ENCODE peak calls at places on chromosomes 2 and 18, in five cellular contexts. K is GM12878, L is SK-N-SH, T is HepG2, V is K562. Q is an unnamed sample.

GRCh38 chr2:157246212-157247067 is 11.1 kb upstream of the GALNT5 start:
- DNase-seq in K (peak), L (no peak), T (no peak), V (no peak), Q (no peak)

GRCh38 chr2:200373973-200374416 is 67.5 kb downstream of the SPATS2L start:
- DNase-seq in K (peak), L (no peak), T (peak), V (no peak), Q (no peak)

GRCh38 chr2:69755862-69756467 is 14.0 kb downstream of the ANXA4 start:
- DNase-seq in K (no peak), L (no peak), T (peak), V (no peak), Q (no peak)

GRCh38 chr18:7393080-7393479 is 162.2 kb downstream of the LRRC30 start:
- DNase-seq in K (no peak), L (no peak), T (no peak), V (no peak), Q (no peak)

GRCh38 chr2:120539937-120540718 is 194.2 kb downstream of the INHBB start:
- DNase-seq in K (no peak), L (peak), T (peak), V (no peak), Q (no peak)

GRCh38 chr2:164657129-164657528 is 35.8 kb upstream of the GRB14 start:
- DNase-seq in K (no peak), L (no peak), T (no peak), V (no peak), Q (no peak)

GRCh38 chr18:39057423-39058057 is 1491.9 kb upstream of the CELF4 start:
- DNase-seq in K (no peak), L (no peak), T (no peak), V (no peak), Q (no peak)

GRCh38 chr2:176159678-176160250 is 2.7 kb downstream of the HOXD3 start:
- DNase-seq in K (no peak), L (no peak), T (no peak), V (no peak), Q (no peak)

GRCh38 chr18:42525905-42526304 is 570.9 kb downstream of the PIK3C3 start:
- DNase-seq in K (no peak), L (no peak), T (no peak), V (no peak), Q (no peak)

GRCh38 chr2:39991298-39991697 is 212.2 kb upstream of the THUMPD2 start:
- DNase-seq in K (no peak), L (no peak), T (no peak), V (no peak), Q (no peak)

GRCh38 chr18:58026857-58027256 is 17.2 kb upstream of the NEDD4L start:
- DNase-seq in K (no peak), L (no peak), T (no peak), V (no peak), Q (no peak)

GRCh38 chr18:48884306-48885235 is 66.2 kb downstream of the SMAD7 start:
- DNase-seq in K (no peak), L (no peak), T (no peak), V (no peak), Q (peak)

GRCh38 chr2:238566001-238566645 is 139.4 kb downstream of the ASB1 start:
- DNase-seq in K (no peak), L (no peak), T (no peak), V (no peak), Q (no peak)

GRCh38 chr18:8703181-8703638 is 2.1 kb upstream of the MTCL1 start:
- DNase-seq in K (no peak), L (no peak), T (no peak), V (no peak), Q (no peak)

GRCh38 chr2:222878877-222879601 is 18.2 kb downstream of the ACSL3 start:
- DNase-seq in K (no peak), L (no peak), T (peak), V (no peak), Q (no peak)

GRCh38 chr18:61470111-61470673 is 137.0 kb downstream of the CDH20 start:
- DNase-seq in K (no peak), L (no peak), T (no peak), V (no peak), Q (no peak)

GRCh38 chr2:167293172-167293781 is 405.0 kb downstream of the XIRP2 start:
- DNase-seq in K (no peak), L (no peak), T (no peak), V (no peak), Q (no peak)

GRCh38 chr2:10655074-10655840 is 34.5 kb downstream of the NOL10 start:
- DNase-seq in K (no peak), L (no peak), T (no peak), V (no peak), Q (no peak)

GRCh38 chr2:132562245-132562644 is 107.8 kb downstream of the LYPD1 start:
- DNase-seq in K (no peak), L (no peak), T (no peak), V (no peak), Q (no peak)

GRCh38 chr2:150710916-150711315 is 223.4 kb upstream of the RND3 start:
- DNase-seq in K (no peak), L (no peak), T (no peak), V (no peak), Q (no peak)

GRCh38 chr2:146124741-146125140 is 1604.8 kb upstream of the ZEB2 start:
- DNase-seq in K (no peak), L (no peak), T (no peak), V (no peak), Q (no peak)

GRCh38 chr2:137138263-137138662 is 372.9 kb downstream of the THSD7B start:
- DNase-seq in K (no peak), L (no peak), T (no peak), V (no peak), Q (no peak)

GRCh38 chr2:144516981-144517824 is 2.7 kb downstream of the ZEB2 start:
- DNase-seq in K (no peak), L (peak), T (no peak), V (peak), Q (peak)

GRCh38 chr2:40455661-40456060 is 3.8 kb upstream of the SLC8A1 start:
- DNase-seq in K (no peak), L (no peak), T (no peak), V (no peak), Q (peak)

GRCh38 chr2:173017657-173018420 is 57.8 kb upstream of the MAP3K20 start:
- DNase-seq in K (no peak), L (no peak), T (no peak), V (no peak), Q (no peak)

GRCh38 chr18:29041976-29042375 is 865.0 kb upstream of the CDH2 start:
- DNase-seq in K (no peak), L (no peak), T (no peak), V (no peak), Q (no peak)

GRCh38 chr2:14678754-14679153 is 46.2 kb downstream of the LRATD1 start:
- DNase-seq in K (no peak), L (no peak), T (no peak), V (no peak), Q (no peak)

GRCh38 chr2:194556639-194557038 is 1100.4 kb upstream of the SLC39A10 start:
- DNase-seq in K (no peak), L (no peak), T (no peak), V (no peak), Q (no peak)

GRCh38 chr2:194549387-194549786 is 1107.6 kb upstream of the SLC39A10 start:
- DNase-seq in K (no peak), L (no peak), T (no peak), V (no peak), Q (no peak)

GRCh38 chr2:194545978-194546377 is 1111.0 kb upstream of the SLC39A10 start:
- DNase-seq in K (no peak), L (no peak), T (peak), V (no peak), Q (no peak)

GRCh38 chr2:194553969-194554368 is 1103.1 kb upstream of the SLC39A10 start:
- DNase-seq in K (no peak), L (no peak), T (no peak), V (no peak), Q (no peak)

GRCh38 chr2:194550702-194551101 is 1106.3 kb upstream of the SLC39A10 start:
- DNase-seq in K (no peak), L (no peak), T (no peak), V (no peak), Q (no peak)
- TF ChIP-seq GABPA in K (no peak), L (no peak), T (no peak), V (no peak), Q (no peak)

DNA sequence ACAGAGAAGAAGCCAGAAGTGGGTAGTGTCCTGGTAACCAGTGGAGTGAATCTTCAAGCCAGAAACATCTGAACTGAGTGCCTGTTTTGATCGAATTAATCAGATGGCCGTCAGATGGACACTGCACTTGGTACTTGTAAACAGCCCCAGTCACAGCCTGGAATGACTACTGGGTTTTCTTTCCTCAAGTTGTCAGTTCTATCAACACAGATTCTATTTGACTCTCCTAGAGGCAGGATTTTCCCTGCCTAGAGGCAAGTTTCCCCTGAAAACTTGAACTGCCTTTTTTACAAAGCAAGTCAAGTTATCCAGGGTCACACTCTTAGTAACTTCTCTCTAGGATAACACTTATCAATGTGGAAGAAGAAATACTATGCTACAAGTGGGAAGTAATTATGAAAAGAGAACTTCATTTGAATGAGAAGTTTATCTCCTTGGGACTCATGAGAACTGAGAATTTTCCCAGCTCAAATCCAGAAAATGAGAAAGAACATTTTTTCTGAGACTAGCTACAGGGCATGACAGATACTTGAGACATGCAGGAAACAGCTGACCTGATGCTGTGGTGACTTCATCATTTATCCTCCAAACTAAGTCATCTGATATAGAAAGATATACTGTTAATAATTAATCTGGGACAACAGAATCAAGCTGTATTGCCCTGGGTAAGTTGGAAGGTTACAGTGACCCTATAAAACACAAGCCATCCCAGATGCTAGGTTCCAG is 36.0 kb downstream of the SULT1C2 start:
- DNase-seq in K (no peak), L (no peak), T (no peak), V (no peak), Q (no peak)
- TF ChIP-seq REST in K (no peak), L (no peak), T (no peak), V (no peak), Q (no peak)

GRCh38 chr2:106107509-106108131 is 86.5 kb downstream of the UXS1 start:
- DNase-seq in K (no peak), L (no peak), T (no peak), V (no peak), Q (no peak)
- TF ChIP-seq CTCF in K (peak), L (no peak), T (no peak), V (no peak), Q (no peak)

DNA sequence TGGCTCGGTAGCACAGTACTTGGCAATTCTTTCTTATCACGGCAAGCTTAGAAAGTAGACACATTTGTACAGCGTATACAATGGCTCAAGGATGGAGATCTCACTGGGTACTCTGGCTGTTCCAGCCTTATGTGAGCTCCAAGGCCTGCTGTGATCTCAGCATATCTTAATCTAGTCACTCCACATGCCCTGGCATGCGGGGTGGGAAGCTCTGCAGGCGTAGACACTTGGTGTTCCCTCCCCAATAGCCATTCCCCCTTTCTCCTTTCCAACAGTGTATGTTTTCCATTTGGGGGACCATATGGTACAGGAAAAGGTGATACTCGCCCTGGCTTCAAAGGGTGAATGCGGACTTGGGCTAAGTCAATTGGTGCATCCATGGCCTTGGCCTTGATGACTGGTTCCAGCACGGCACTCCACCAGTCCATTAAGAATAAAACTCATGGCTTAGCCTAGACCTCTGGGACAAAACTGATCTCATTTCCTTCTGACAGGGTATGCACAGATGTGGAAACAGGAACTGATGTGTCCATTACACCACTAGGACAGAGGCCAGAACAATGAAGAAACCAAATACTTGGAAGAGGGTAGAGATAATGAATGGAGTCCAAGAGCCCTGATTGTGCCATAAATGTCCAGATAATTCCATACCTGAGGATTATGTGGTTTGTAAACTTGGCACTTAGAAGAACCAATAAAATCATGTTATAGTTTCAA is 28.4 kb downstream of the TGIF1 start:
- DNase-seq in K (no peak), L (no peak), T (no peak), V (no peak), Q (peak)
- TF ChIP-seq GABPA in K (no peak), L (no peak), T (no peak), V (no peak), Q (no peak)

DNA sequence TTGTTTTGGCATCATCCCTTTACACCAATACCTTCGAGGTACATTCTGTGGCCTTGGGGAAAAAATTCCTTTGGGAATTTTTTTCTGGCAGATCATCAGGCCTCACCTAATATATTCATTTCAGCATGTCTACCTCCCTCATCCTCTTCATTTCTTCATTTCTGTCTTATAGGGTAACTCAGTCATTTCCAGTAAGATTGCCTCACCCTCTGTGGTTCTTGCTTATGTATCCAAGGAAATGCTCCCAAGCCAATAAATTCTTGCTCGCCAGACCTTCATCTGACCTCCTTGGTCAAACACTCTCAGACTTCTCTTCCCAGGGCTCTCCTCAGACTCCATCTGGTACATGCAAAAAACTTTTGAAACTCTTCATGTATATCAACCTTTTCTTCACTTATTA is 265.6 kb downstream of the TMX3 start:
- DNase-seq in K (no peak), L (no peak), T (no peak), V (no peak), Q (no peak)
- TF ChIP-seq REST in K (no peak), L (no peak), T (no peak), V (no peak), Q (no peak)

Q was measured in HL-60.